ENCODE peak calls at places on chromosomes 1 and 21, in five cellular contexts. N, G, F, V and U are unnamed samples.

GRCh38 chr1:30196872-30197615 is 526.3 kb downstream of the MATN1 start:
- DNase-seq in N (no peak), G (no peak), F (no peak), V (no peak), U (no peak)

GRCh38 chr1:210920716-210921694 is 212.9 kb downstream of the KCNH1 start:
- DNase-seq in N (no peak), G (no peak), F (no peak), V (no peak), U (no peak)

GRCh38 chr1:11730429-11730861 is 5.5 kb upstream of the AGTRAP start:
- DNase-seq in N (no peak), G (no peak), F (no peak), V (peak), U (no peak)

GRCh38 chr1:62417351-62417999 is 19.4 kb upstream of the USP1 start:
- DNase-seq in N (no peak), G (no peak), F (no peak), V (no peak), U (no peak)

GRCh38 chr1:155892801-155893200 is 18.3 kb downstream of the RIT1 start:
- DNase-seq in N (no peak), G (peak), F (no peak), V (no peak), U (peak)

GRCh38 chr1:15153842-15154479 is 414 bp downstream of the TMEM51 start:
- DNase-seq in N (no peak), G (no peak), F (peak), V (no peak), U (peak)

GRCh38 chr1:109186704-109187071 is 27.0 kb upstream of the SARS1 start:
- DNase-seq in N (no peak), G (no peak), F (no peak), V (no peak), U (no peak)

GRCh38 chr1:119968068-119968492 is 71.8 kb upstream of the ADAM30 start:
- DNase-seq in N (peak), G (no peak), F (peak), V (peak), U (peak)

GRCh38 chr21:22209304-22209700 is 1211.1 kb downstream of the NCAM2 start:
- DNase-seq in N (no peak), G (no peak), F (no peak), V (no peak), U (no peak)

GRCh38 chr1:172905452-172905851 is 145.3 kb downstream of the TNFSF18 start:
- DNase-seq in N (no peak), G (no peak), F (no peak), V (no peak), U (no peak)

GRCh38 chr21:38984982-38985422 is 179.3 kb downstream of the ETS2 start:
- DNase-seq in N (no peak), G (peak), F (no peak), V (peak), U (no peak)

GRCh38 chr1:209493584-209493983 is 89.9 kb upstream of the CAMK1G start:
- DNase-seq in N (no peak), G (no peak), F (no peak), V (no peak), U (no peak)

GRCh38 chr1:180282401-180282800 is 52.3 kb downstream of the LHX4 start:
- DNase-seq in N (no peak), G (no peak), F (peak), V (no peak), U (no peak)

GRCh38 chr21:33892853-33893252 is 22.8 kb downstream of the ATP5PO start:
- DNase-seq in N (no peak), G (no peak), F (no peak), V (no peak), U (no peak)

GRCh38 chr1:101996830-101997485 is at the start of gene OLFM3:
- DNase-seq in N (no peak), G (no peak), F (peak), V (peak), U (no peak)

GRCh38 chr1:167683641-167684502 is 37.9 kb upstream of the MPZL1 start:
- DNase-seq in N (no peak), G (no peak), F (no peak), V (no peak), U (no peak)

GRCh38 chr1:229224308-229224707 is 46.6 kb upstream of the RAB4A start:
- DNase-seq in N (no peak), G (no peak), F (no peak), V (no peak), U (no peak)

GRCh38 chr1:225131869-225132268 is 202.4 kb downstream of the DNAH14 start:
- DNase-seq in N (no peak), G (no peak), F (no peak), V (no peak), U (no peak)

GRCh38 chr1:156596426-156596825 is 4.8 kb downstream of the NAXE start:
- DNase-seq in N (no peak), G (no peak), F (no peak), V (no peak), U (no peak)

GRCh38 chr1:162070094-162070748 is 730 bp downstream of the NOS1AP start:
- DNase-seq in N (no peak), G (no peak), F (peak), V (no peak), U (no peak)

GRCh38 chr1:175471039-175471800 is 272.2 kb downstream of the TNR start:
- DNase-seq in N (no peak), G (no peak), F (no peak), V (no peak), U (no peak)

GRCh38 chr1:58432813-58433668 is 113.5 kb downstream of the OMA1 start:
- DNase-seq in N (no peak), G (peak), F (no peak), V (no peak), U (no peak)

GRCh38 chr1:207335695-207336363 is 14.4 kb downstream of the CD55 start:
- DNase-seq in N (no peak), G (no peak), F (no peak), V (no peak), U (no peak)

GRCh38 chr1:111990026-111990877 is 784 bp upstream of the KCND3 start:
- DNase-seq in N (no peak), G (no peak), F (peak), V (no peak), U (no peak)

GRCh38 chr1:64302971-64303370 is 99.5 kb downstream of the UBE2U start:
- DNase-seq in N (no peak), G (no peak), F (no peak), V (no peak), U (no peak)

GRCh38 chr1:208243522-208243850 is 698 bp downstream of the PLXNA2 start:
- DNase-seq in N (no peak), G (no peak), F (no peak), V (no peak), U (no peak)

GRCh38 chr1:200923607-200924006 is 28.9 kb downstream of the INAVA start:
- DNase-seq in N (no peak), G (no peak), F (no peak), V (no peak), U (no peak)

GRCh38 chr21:16304700-16305099 is 574.9 kb downstream of the USP25 start:
- DNase-seq in N (no peak), G (no peak), F (no peak), V (no peak), U (no peak)

GRCh38 chr1:105865546-105865945 is 1190.9 kb upstream of the PRMT6 start:
- DNase-seq in N (no peak), G (no peak), F (no peak), V (no peak), U (no peak)

GRCh38 chr1:180260541-180260940 is 30.5 kb downstream of the LHX4 start:
- DNase-seq in N (no peak), G (no peak), F (no peak), V (no peak), U (no peak)

GRCh38 chr21:33865996-33866575 is 49.5 kb downstream of the ATP5PO start:
- DNase-seq in N (no peak), G (no peak), F (no peak), V (no peak), U (no peak)

GRCh38 chr1:21534674-21535378 is 25.6 kb downstream of the ALPL start:
- DNase-seq in N (no peak), G (no peak), F (peak), V (peak), U (no peak)

GRCh38 chr21:36297938-36298572 is 21.9 kb upstream of the MORC3 start:
- DNase-seq in N (peak), G (no peak), F (no peak), V (peak), U (no peak)

GRCh38 chr1:80164150-80164549 is 1157.6 kb upstream of the ADGRL4 start:
- DNase-seq in N (no peak), G (no peak), F (no peak), V (no peak), U (no peak)